ENCODE peak calls at places on chromosomes 12 and 14, in five cellular contexts. P is CD4-positive, alpha-beta T cell; G is HFF-Myc; Q is caudate nucleus; B is Calu3. R is an unnamed sample.

GRCh38 chr12:98352218-98352811 is 163.1 kb upstream of the TMPO start:
- DNase-seq in Q (no peak), P (no peak), G (peak; percentile 43), B (peak; percentile 28), R (no peak)

GRCh38 chr12:30067156-30067555 is 283.4 kb upstream of the TMTC1 start:
- DNase-seq in G (no peak), P (no peak), Q (no peak), B (no peak), R (no peak)

GRCh38 chr14:40336846-40337245 is 904.6 kb upstream of the FBXO33 start:
- DNase-seq in P (no peak), G (no peak), B (no peak), Q (no peak), R (no peak)

GRCh38 chr14:73124180-73124894 is 12.0 kb upstream of the PSEN1 start:
- DNase-seq in B (no peak), P (no peak), Q (no peak), G (no peak), R (no peak)

GRCh38 chr12:41424651-41425050 is 236.5 kb downstream of the PDZRN4 start:
- DNase-seq in G (no peak), P (no peak), B (no peak), Q (no peak), R (no peak)

GRCh38 chr12:88391556-88391955 is 188.7 kb downstream of the KITLG start:
- DNase-seq in P (no peak), B (no peak), G (peak; percentile 65), Q (no peak), R (no peak)

GRCh38 chr12:124390442-124391116 is 95.7 kb downstream of the RFLNA start:
- DNase-seq in P (no peak), B (peak; percentile 38), G (no peak), Q (no peak), R (no peak)

GRCh38 chr12:110995016-110995415 is 74.6 kb upstream of the MYL2 start:
- DNase-seq in G (no peak), B (no peak), P (no peak), Q (no peak), R (no peak)

GRCh38 chr14:75504411-75504810 is 17.9 kb upstream of the BATF start:
- DNase-seq in G (no peak), B (no peak), P (no peak), Q (no peak), R (no peak)

GRCh38 chr14:54423991-54424390 is 17.2 kb downstream of the CNIH1 start:
- DNase-seq in B (no peak), P (no peak), G (no peak), Q (no peak), R (no peak)

GRCh38 chr12:47730341-47730744 is 5.1 kb upstream of the ENDOU start:
- DNase-seq in Q (no peak), G (no peak), P (no peak), B (no peak), R (peak; percentile 26)

GRCh38 chr14:103033744-103034143 is 23.6 kb downstream of the CDC42BPB start:
- DNase-seq in P (no peak), G (no peak), Q (no peak), B (no peak), R (no peak)

GRCh38 chr12:131378861-131379665 is 331.8 kb upstream of the SFSWAP start:
- DNase-seq in P (no peak), B (no peak), G (no peak), Q (no peak), R (no peak)

GRCh38 chr12:18108611-18109010 is 18.6 kb upstream of the RERGL start:
- DNase-seq in G (no peak), P (no peak), Q (no peak), B (peak; percentile 6), R (no peak)

GRCh38 chr12:116609236-116609635 is 50.1 kb downstream of the MAP1LC3B2 start:
- DNase-seq in P (no peak), G (no peak), Q (no peak), B (no peak), R (no peak)

GRCh38 chr14:100532154-100532915 is 54.9 kb downstream of the BEGAIN start:
- DNase-seq in B (no peak), P (no peak), Q (no peak), G (no peak), R (no peak)

GRCh38 chr12:53062977-53063707 is 13.3 kb downstream of the TNS2 start:
- DNase-seq in B (no peak), P (no peak), G (no peak), Q (no peak), R (no peak)

GRCh38 chr12:1083086-1083887 is 92.3 kb downstream of the ERC1 start:
- DNase-seq in Q (peak; percentile 8), B (no peak), P (no peak), G (no peak), R (no peak)

GRCh38 chr12:88944403-88944802 is 364.1 kb upstream of the KITLG start:
- DNase-seq in Q (no peak), G (no peak), B (no peak), P (no peak), R (no peak)

GRCh38 chr12:85057370-85057963 is 21.3 kb downstream of the LRRIQ1 start:
- DNase-seq in B (peak; percentile 61), Q (no peak), G (peak; percentile 19), P (no peak), R (no peak)

GRCh38 chr12:112107728-112108447 is 695 bp downstream of the NAA25 start:
- DNase-seq in G (no peak), B (peak; percentile 19), Q (no peak), P (no peak), R (no peak)

GRCh38 chr14:52840916-52841315 is 49.5 kb upstream of the GNPNAT1 start:
- DNase-seq in B (no peak), P (no peak), G (no peak), Q (no peak), R (no peak)

GRCh38 chr14:54366726-54367707 is 29.8 kb upstream of the CDKN3 start:
- DNase-seq in Q (peak; percentile 26), G (no peak), B (peak; percentile 56), P (peak; percentile 7), R (peak; percentile 18)

GRCh38 chr14:99819514-99819913 is 26.3 kb downstream of the EML1 start:
- DNase-seq in P (no peak), Q (no peak), G (no peak), B (no peak), R (no peak)

GRCh38 chr14:102544745-102545460 is 35.3 kb upstream of the ANKRD9 start:
- DNase-seq in B (no peak), P (no peak), Q (no peak), G (no peak), R (no peak)

GRCh38 chr14:55938249-55938791 is 179.9 kb upstream of the PELI2 start:
- DNase-seq in Q (peak; percentile 45), P (no peak), B (no peak), G (peak; percentile 27), R (peak; percentile 5)

GRCh38 chr14:34797747-34798583 is 77.2 kb downstream of the BAZ1A start:
- DNase-seq in G (no peak), P (no peak), Q (no peak), B (no peak), R (no peak)